ENCODE peak calls at places on chromosomes 3 and 15, in eight cellular contexts. A, W, P, H, Y, B, O and D are unnamed samples.

GRCh38 chr3:99645277-99646106 is 7.1 kb downstream of the COL8A1 start:
- DNase-seq in A (peak; percentile 28), W (no peak), P (peak; percentile 13), H (no peak), Y (peak; percentile 86), B (peak; percentile 47), O (no peak), D (no peak)

GRCh38 chr3:1404270-1404669 is 311.4 kb downstream of the CNTN6 start:
- DNase-seq in A (no peak), W (no peak), P (no peak), H (no peak), Y (no peak), B (no peak), O (peak; percentile 46), D (no peak)

GRCh38 chr3:56812749-56813655 is 11.3 kb upstream of the ARHGEF3 start:
- DNase-seq in A (no peak), W (no peak), P (no peak), H (no peak), Y (peak; percentile 80), B (peak; percentile 24), O (no peak), D (no peak)

GRCh38 chr3:84960994-84961393 is 2.2 kb downstream of the CADM2 start:
- DNase-seq in A (no peak), W (no peak), P (no peak), H (no peak), Y (no peak), B (no peak), O (no peak), D (no peak)

GRCh38 chr15:85897207-85897817 is 102.6 kb upstream of the KLHL25 start:
- DNase-seq in A (peak; percentile 33), W (no peak), P (no peak), H (no peak), Y (no peak), B (no peak), O (no peak), D (no peak)

GRCh38 chr3:181896605-181897004 is 184.9 kb downstream of the SOX2 start:
- DNase-seq in A (no peak), W (no peak), P (no peak), H (no peak), Y (no peak), B (no peak), O (no peak), D (no peak)

GRCh38 chr3:66386925-66387650 is 113.7 kb downstream of the LRIG1 start:
- DNase-seq in A (no peak), W (no peak), P (no peak), H (no peak), Y (no peak), B (no peak), O (no peak), D (no peak)

GRCh38 chr3:93906245-93906644 is 67.5 kb downstream of the PROS1 start:
- DNase-seq in A (no peak), W (no peak), P (no peak), H (no peak), Y (no peak), B (no peak), O (no peak), D (no peak)

DNA sequence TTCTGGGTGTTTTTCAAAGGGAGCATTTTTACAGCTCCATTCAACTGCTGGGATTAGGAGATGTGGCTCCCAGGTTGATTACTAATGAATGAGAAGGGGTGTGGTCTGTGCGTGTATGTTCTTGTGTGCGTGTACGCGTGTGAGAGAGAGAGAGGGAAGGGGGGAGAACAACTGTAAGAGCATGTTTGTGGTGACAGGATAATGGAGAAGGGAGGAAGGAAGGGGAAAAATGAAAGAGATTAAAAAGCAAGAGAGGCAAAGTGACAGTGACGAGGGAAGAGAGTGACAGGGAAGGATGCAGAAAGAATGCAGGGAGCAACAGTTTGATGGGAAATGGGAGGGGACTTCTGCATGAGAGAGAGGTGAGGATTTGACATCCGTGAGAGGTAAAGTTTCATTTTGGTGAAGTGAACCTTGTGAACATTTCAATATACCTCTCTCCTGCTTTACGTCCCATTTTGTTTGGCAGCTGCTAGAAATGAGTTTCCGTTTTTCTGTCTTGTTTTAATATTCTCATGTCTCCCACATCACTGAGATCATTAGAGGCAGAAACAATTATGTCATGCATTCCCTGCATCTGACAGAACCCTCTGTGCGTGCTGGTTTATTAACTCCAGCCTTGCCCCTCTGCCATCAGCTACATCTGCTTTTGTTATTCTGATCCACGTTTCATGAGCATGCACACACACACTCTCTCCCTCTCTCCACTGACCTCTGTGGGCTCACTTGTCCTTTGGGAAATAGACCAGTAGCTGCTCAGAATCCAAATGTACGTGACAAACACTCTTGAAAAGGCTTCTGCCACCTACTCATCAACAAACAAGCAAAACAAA is 161.6 kb downstream of the GAP43 start:
- DNase-seq in A (no peak), W (no peak), P (no peak), H (peak; percentile 95), Y (peak; percentile 75), B (peak; percentile 74), O (no peak), D (peak; percentile 91)
- TF ChIP-seq CTCF in A (no peak), W (no peak), P (no peak), H (no peak), Y (no peak), B (peak; percentile 46), O (no peak), D (no peak)

GRCh38 chr15:88803920-88804247 is 648 bp downstream of the ACAN start:
- DNase-seq in A (no peak), W (no peak), P (no peak), H (no peak), Y (no peak), B (no peak), O (no peak), D (no peak)

GRCh38 chr15:88803241-88803919 is at the start of gene ACAN:
- DNase-seq in A (no peak), W (no peak), P (no peak), H (no peak), Y (no peak), B (no peak), O (no peak), D (no peak)

GRCh38 chr15:88804257-88804656 is 1.0 kb downstream of the ACAN start:
- DNase-seq in A (no peak), W (no peak), P (no peak), H (no peak), Y (no peak), B (no peak), O (no peak), D (no peak)

GRCh38 chr15:88802991-88803240 is 320 bp upstream of the ACAN start:
- DNase-seq in A (no peak), W (no peak), P (no peak), H (no peak), Y (no peak), B (no peak), O (no peak), D (no peak)

DNA sequence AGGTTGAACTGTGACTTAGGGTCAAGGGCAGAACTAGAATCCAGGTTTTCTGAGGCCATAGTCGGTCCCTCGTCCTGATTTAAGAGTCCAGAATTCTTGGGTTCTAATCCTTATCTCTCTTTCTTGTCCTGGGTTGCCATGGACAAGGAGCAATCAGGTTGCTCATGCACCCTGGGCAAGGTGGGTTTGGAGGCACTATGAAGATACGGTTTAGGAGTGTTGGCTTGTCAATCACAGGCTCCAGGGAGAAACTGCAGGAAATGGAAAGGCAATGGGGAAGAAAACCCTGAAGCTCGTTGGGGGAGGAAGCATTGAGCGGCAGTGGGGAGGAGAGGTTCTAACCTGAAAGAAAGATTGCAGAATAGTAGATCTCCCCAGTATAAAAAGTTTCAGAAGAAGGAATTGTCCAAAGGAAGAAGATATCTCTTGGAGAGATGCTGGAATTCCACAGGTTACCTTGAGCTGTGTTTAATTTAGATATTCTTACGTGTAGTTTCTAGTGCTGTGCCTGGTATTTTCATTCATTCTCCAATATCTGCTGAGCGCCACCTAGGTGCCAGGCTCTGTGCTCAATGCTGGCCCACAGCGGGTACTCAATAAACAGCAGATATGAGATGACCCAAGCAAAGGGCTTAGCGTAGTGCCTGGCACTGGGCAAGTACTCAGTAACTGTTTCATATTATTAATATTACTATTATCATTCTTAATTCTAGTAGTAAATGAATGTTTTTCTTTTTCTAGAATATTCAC is 2.0 kb downstream of the ACAN start:
- DNase-seq in A (peak; percentile 14), W (no peak), P (no peak), H (no peak), Y (no peak), B (no peak), O (no peak), D (no peak)
- TF ChIP-seq CTCF in A (peak; percentile 56), W (no peak), P (no peak), H (no peak), Y (no peak), B (no peak), O (no peak), D (no peak)

GRCh38 chr3:17910922-17911321 is 168.5 kb upstream of the TBC1D5 start:
- DNase-seq in A (no peak), W (no peak), P (no peak), H (no peak), Y (no peak), B (no peak), O (no peak), D (no peak)

GRCh38 chr3:17901893-17902292 is 159.5 kb upstream of the TBC1D5 start:
- DNase-seq in A (peak; percentile 77), W (no peak), P (no peak), H (no peak), Y (peak; percentile 23), B (no peak), O (no peak), D (no peak)

GRCh38 chr3:17908399-17909191 is 166.2 kb upstream of the TBC1D5 start:
- DNase-seq in A (no peak), W (no peak), P (no peak), H (no peak), Y (no peak), B (no peak), O (no peak), D (no peak)

DNA sequence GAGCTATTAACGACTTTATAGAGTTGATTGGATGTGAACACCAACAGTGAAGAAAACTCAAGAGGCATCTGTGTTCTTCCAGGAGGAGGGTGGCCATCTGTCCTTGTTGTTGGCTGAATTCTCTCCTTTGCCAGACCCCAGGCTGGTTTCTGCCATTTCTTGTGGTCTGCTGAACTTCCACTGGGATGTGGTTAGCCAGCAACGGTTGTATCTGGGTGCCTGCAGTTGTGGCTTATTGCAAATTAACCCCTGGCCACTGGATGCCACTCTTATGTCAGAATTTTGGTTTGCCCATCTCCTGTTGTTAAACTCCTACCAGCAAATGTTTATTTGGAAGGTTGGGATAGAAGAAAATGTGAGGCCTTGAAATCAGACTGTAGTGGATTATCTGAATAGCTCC is 163.6 kb upstream of the TBC1D5 start:
- DNase-seq in A (peak; percentile 96), W (no peak), P (no peak), H (no peak), Y (no peak), B (no peak), O (no peak), D (no peak)
- TF ChIP-seq CTCF in A (peak; percentile 39), W (no peak), P (no peak), H (no peak), Y (no peak), B (no peak), O (no peak), D (no peak)

GRCh38 chr15:56244811-56245576 is 1.3 kb upstream of the RFX7 start:
- DNase-seq in A (peak; percentile 16), W (peak; percentile 7), P (no peak), H (no peak), Y (peak; percentile 47), B (no peak), O (peak; percentile 50), D (no peak)

GRCh38 chr15:56244237-56244810 is 645 bp upstream of the RFX7 start:
- DNase-seq in A (peak; percentile 50), W (peak; percentile 26), P (no peak), H (no peak), Y (peak; percentile 74), B (peak; percentile 35), O (peak; percentile 27), D (no peak)

GRCh38 chr15:56248276-56248675 is 4.6 kb upstream of the RFX7 start:
- DNase-seq in A (no peak), W (no peak), P (no peak), H (no peak), Y (no peak), B (no peak), O (no peak), D (no peak)

GRCh38 chr15:56247266-56247665 is 3.6 kb upstream of the RFX7 start:
- DNase-seq in A (no peak), W (no peak), P (no peak), H (no peak), Y (no peak), B (no peak), O (no peak), D (no peak)

GRCh38 chr15:56245871-56246814 is 2.5 kb upstream of the RFX7 start:
- DNase-seq in A (peak; percentile 92), W (peak; percentile 84), P (peak; percentile 81), H (no peak), Y (peak; percentile 89), B (peak; percentile 89), O (peak; percentile 93), D (peak; percentile 62)
- TF ChIP-seq CTCF in A (peak; percentile 100), W (peak; percentile 99), P (peak; percentile 100), H (peak; percentile 100), Y (peak; percentile 100), B (peak; percentile 100), O (peak; percentile 97), D (no peak)